ENCODE peak calls at places on chromosomes 1 and 21, in four cellular contexts. One of them, this sample, is unnamed.

GRCh38 chr1:60703155-60703554 is 379.2 kb upstream of the NFIA start:
- DNase-seq in activated naive CD8-positive, alpha-beta T cell treated with anti-CD3 and anti-CD28 coated beads, Interleukin-2, amount 50 U/mL, for 24 hours: no peak
- DNase-seq in MCF 10A: no peak
- DNase-seq in SK-N-DZ: no peak
- DNase-seq in this sample: no peak

GRCh38 chr1:150268342-150268705 is 492 bp downstream of the APH1A start:
- DNase-seq in MCF 10A: peak
- DNase-seq in activated naive CD8-positive, alpha-beta T cell treated with anti-CD3 and anti-CD28 coated beads, Interleukin-2, amount 50 U/mL, for 24 hours: peak
- DNase-seq in SK-N-DZ: no peak
- DNase-seq in this sample: peak

GRCh38 chr1:169381162-169381561 is 13.2 kb downstream of the BLZF1 start:
- DNase-seq in activated naive CD8-positive, alpha-beta T cell treated with anti-CD3 and anti-CD28 coated beads, Interleukin-2, amount 50 U/mL, for 24 hours: no peak
- DNase-seq in MCF 10A: no peak
- DNase-seq in SK-N-DZ: no peak
- DNase-seq in this sample: no peak

GRCh38 chr1:115669002-115669673 is 27.4 kb downstream of the VANGL1 start:
- DNase-seq in SK-N-DZ: peak
- DNase-seq in MCF 10A: peak
- DNase-seq in activated naive CD8-positive, alpha-beta T cell treated with anti-CD3 and anti-CD28 coated beads, Interleukin-2, amount 50 U/mL, for 24 hours: no peak
- DNase-seq in this sample: no peak

GRCh38 chr1:107674486-107674885 is 290.5 kb downstream of the VAV3 start:
- DNase-seq in MCF 10A: no peak
- DNase-seq in activated naive CD8-positive, alpha-beta T cell treated with anti-CD3 and anti-CD28 coated beads, Interleukin-2, amount 50 U/mL, for 24 hours: no peak
- DNase-seq in SK-N-DZ: no peak
- DNase-seq in this sample: no peak

GRCh38 chr1:6603851-6604558 is 1.3 kb upstream of the KLHL21 start:
- DNase-seq in activated naive CD8-positive, alpha-beta T cell treated with anti-CD3 and anti-CD28 coated beads, Interleukin-2, amount 50 U/mL, for 24 hours: peak
- DNase-seq in MCF 10A: no peak
- DNase-seq in SK-N-DZ: peak
- DNase-seq in this sample: no peak

GRCh38 chr1:159913451-159914192 is 11.7 kb downstream of the TAGLN2 start:
- DNase-seq in MCF 10A: peak
- DNase-seq in activated naive CD8-positive, alpha-beta T cell treated with anti-CD3 and anti-CD28 coated beads, Interleukin-2, amount 50 U/mL, for 24 hours: no peak
- DNase-seq in SK-N-DZ: no peak
- DNase-seq in this sample: no peak

GRCh38 chr1:59549903-59550302 is 253.0 kb downstream of the FGGY start:
- DNase-seq in activated naive CD8-positive, alpha-beta T cell treated with anti-CD3 and anti-CD28 coated beads, Interleukin-2, amount 50 U/mL, for 24 hours: no peak
- DNase-seq in MCF 10A: peak
- DNase-seq in SK-N-DZ: no peak
- DNase-seq in this sample: no peak

GRCh38 chr1:85578321-85579295 is 2.0 kb upstream of the CCN1 start:
- DNase-seq in activated naive CD8-positive, alpha-beta T cell treated with anti-CD3 and anti-CD28 coated beads, Interleukin-2, amount 50 U/mL, for 24 hours: no peak
- DNase-seq in SK-N-DZ: peak
- DNase-seq in MCF 10A: peak
- DNase-seq in this sample: no peak

GRCh38 chr21:31293986-31294385 is 50.1 kb downstream of the TIAM1 start:
- DNase-seq in activated naive CD8-positive, alpha-beta T cell treated with anti-CD3 and anti-CD28 coated beads, Interleukin-2, amount 50 U/mL, for 24 hours: peak
- DNase-seq in SK-N-DZ: no peak
- DNase-seq in MCF 10A: peak
- DNase-seq in this sample: no peak

GRCh38 chr1:22044690-22045420 is 7.7 kb upstream of the CDC42 start:
- DNase-seq in activated naive CD8-positive, alpha-beta T cell treated with anti-CD3 and anti-CD28 coated beads, Interleukin-2, amount 50 U/mL, for 24 hours: no peak
- DNase-seq in SK-N-DZ: no peak
- DNase-seq in MCF 10A: peak
- DNase-seq in this sample: no peak

GRCh38 chr21:16851054-16851453 is 661.8 kb upstream of the CXADR start:
- DNase-seq in SK-N-DZ: no peak
- DNase-seq in activated naive CD8-positive, alpha-beta T cell treated with anti-CD3 and anti-CD28 coated beads, Interleukin-2, amount 50 U/mL, for 24 hours: no peak
- DNase-seq in MCF 10A: no peak
- DNase-seq in this sample: no peak

GRCh38 chr1:160942926-160943325 is 11.7 kb downstream of the ITLN2 start:
- DNase-seq in SK-N-DZ: no peak
- DNase-seq in MCF 10A: peak
- DNase-seq in activated naive CD8-positive, alpha-beta T cell treated with anti-CD3 and anti-CD28 coated beads, Interleukin-2, amount 50 U/mL, for 24 hours: no peak
- DNase-seq in this sample: no peak

GRCh38 chr1:156246241-156246761 is 1.6 kb downstream of the PAQR6 start:
- DNase-seq in SK-N-DZ: no peak
- DNase-seq in MCF 10A: no peak
- DNase-seq in activated naive CD8-positive, alpha-beta T cell treated with anti-CD3 and anti-CD28 coated beads, Interleukin-2, amount 50 U/mL, for 24 hours: no peak
- DNase-seq in this sample: no peak

GRCh38 chr1:17735340-17735739 is 19.8 kb upstream of the ACTL8 start:
- DNase-seq in SK-N-DZ: no peak
- DNase-seq in MCF 10A: no peak
- DNase-seq in activated naive CD8-positive, alpha-beta T cell treated with anti-CD3 and anti-CD28 coated beads, Interleukin-2, amount 50 U/mL, for 24 hours: no peak
- DNase-seq in this sample: no peak

GRCh38 chr1:27856561-27857343 is 15.6 kb upstream of the THEMIS2 start:
- DNase-seq in MCF 10A: no peak
- DNase-seq in SK-N-DZ: no peak
- DNase-seq in activated naive CD8-positive, alpha-beta T cell treated with anti-CD3 and anti-CD28 coated beads, Interleukin-2, amount 50 U/mL, for 24 hours: no peak
- DNase-seq in this sample: no peak

GRCh38 chr1:245235156-245235555 is 80.4 kb downstream of the KIF26B start:
- DNase-seq in MCF 10A: no peak
- DNase-seq in activated naive CD8-positive, alpha-beta T cell treated with anti-CD3 and anti-CD28 coated beads, Interleukin-2, amount 50 U/mL, for 24 hours: no peak
- DNase-seq in SK-N-DZ: no peak
- DNase-seq in this sample: no peak

GRCh38 chr1:243727503-243728191 is 122.4 kb downstream of the AKT3 start:
- DNase-seq in activated naive CD8-positive, alpha-beta T cell treated with anti-CD3 and anti-CD28 coated beads, Interleukin-2, amount 50 U/mL, for 24 hours: no peak
- DNase-seq in MCF 10A: no peak
- DNase-seq in SK-N-DZ: no peak
- DNase-seq in this sample: no peak

GRCh38 chr1:154567386-154568164 is at the start of gene CHRNB2:
- DNase-seq in activated naive CD8-positive, alpha-beta T cell treated with anti-CD3 and anti-CD28 coated beads, Interleukin-2, amount 50 U/mL, for 24 hours: peak
- DNase-seq in MCF 10A: peak
- DNase-seq in SK-N-DZ: peak
- DNase-seq in this sample: peak

GRCh38 chr1:109890115-109890953 is 20.3 kb upstream of the CSF1 start:
- DNase-seq in SK-N-DZ: no peak
- DNase-seq in MCF 10A: no peak
- DNase-seq in activated naive CD8-positive, alpha-beta T cell treated with anti-CD3 and anti-CD28 coated beads, Interleukin-2, amount 50 U/mL, for 24 hours: peak
- DNase-seq in this sample: no peak

GRCh38 chr1:246284021-246284420 is 223.1 kb downstream of the SMYD3 start:
- DNase-seq in activated naive CD8-positive, alpha-beta T cell treated with anti-CD3 and anti-CD28 coated beads, Interleukin-2, amount 50 U/mL, for 24 hours: no peak
- DNase-seq in MCF 10A: no peak
- DNase-seq in SK-N-DZ: peak
- DNase-seq in this sample: no peak

This sample was measured in GM12891.